ENCODE peak calls at places on chromosomes 11 and 22, in seven cellular contexts. One of them, this sample, is unnamed. For H3K9me3, the result is how much of the 10 kb centered on the place peaks cover.

GRCh38 chr22:42639541-42640241 is 710 bp downstream of the ATP5MGL start:
- DNase-seq in heart left ventricle: no peak
- DNase-seq in thyroid gland: peak
- DNase-seq in esophagus squamous epithelium: no peak
- DNase-seq in prostate gland: no peak
- DNase-seq in HCT116: no peak
- DNase-seq in body of pancreas: no peak
- DNase-seq in this sample: no peak

GRCh38 chr11:61327669-61328071 is 5.2 kb downstream of the DDB1 start:
- DNase-seq in thyroid gland: no peak
- DNase-seq in heart left ventricle: no peak
- DNase-seq in prostate gland: no peak
- DNase-seq in body of pancreas: no peak
- DNase-seq in esophagus squamous epithelium: no peak
- DNase-seq in HCT116: no peak
- DNase-seq in this sample: no peak

GRCh38 chr11:824292-824880 is 3.3 kb upstream of the CRACR2B start:
- DNase-seq in heart left ventricle: no peak
- DNase-seq in HCT116: no peak
- DNase-seq in thyroid gland: no peak
- DNase-seq in prostate gland: no peak
- DNase-seq in esophagus squamous epithelium: no peak
- DNase-seq in body of pancreas: peak
- DNase-seq in this sample: no peak

GRCh38 chr22:36881504-36882245 is 20.9 kb downstream of the NCF4 start:
- DNase-seq in heart left ventricle: no peak
- DNase-seq in esophagus squamous epithelium: no peak
- DNase-seq in thyroid gland: no peak
- DNase-seq in prostate gland: no peak
- DNase-seq in HCT116: no peak
- DNase-seq in body of pancreas: no peak
- DNase-seq in this sample: no peak

GRCh38 chr11:74611369-74611861 is 19.0 kb downstream of the POLD3 start:
- DNase-seq in prostate gland: no peak
- DNase-seq in esophagus squamous epithelium: no peak
- DNase-seq in thyroid gland: no peak
- DNase-seq in heart left ventricle: no peak
- DNase-seq in body of pancreas: no peak
- DNase-seq in HCT116: peak
- DNase-seq in this sample: no peak

GRCh38 chr11:112172362-112172994 is 2.8 kb upstream of the BCO2 start:
- DNase-seq in heart left ventricle: no peak
- DNase-seq in prostate gland: no peak
- DNase-seq in body of pancreas: no peak
- DNase-seq in HCT116: no peak
- DNase-seq in thyroid gland: no peak
- DNase-seq in esophagus squamous epithelium: no peak
- DNase-seq in this sample: no peak

GRCh38 chr11:86486261-86487030 is 111.8 kb downstream of the CCDC81 start:
- DNase-seq in heart left ventricle: no peak
- DNase-seq in prostate gland: no peak
- DNase-seq in thyroid gland: no peak
- DNase-seq in esophagus squamous epithelium: no peak
- DNase-seq in body of pancreas: no peak
- DNase-seq in HCT116: no peak
- DNase-seq in this sample: no peak

GRCh38 chr22:43126506-43127165 is 16.1 kb downstream of the BIK start:
- DNase-seq in thyroid gland: no peak
- DNase-seq in prostate gland: no peak
- DNase-seq in heart left ventricle: no peak
- DNase-seq in esophagus squamous epithelium: no peak
- DNase-seq in body of pancreas: peak
- DNase-seq in HCT116: peak
- DNase-seq in this sample: no peak

GRCh38 chr11:67436459-67437081 is 912 bp downstream of the PTPRCAP start:
- DNase-seq in body of pancreas: no peak
- DNase-seq in esophagus squamous epithelium: no peak
- DNase-seq in HCT116: no peak
- DNase-seq in heart left ventricle: no peak
- DNase-seq in prostate gland: no peak
- DNase-seq in thyroid gland: no peak
- DNase-seq in this sample: no peak

GRCh38 chr11:132626446-132626845 is 905.9 kb downstream of the OPCML start:
- DNase-seq in prostate gland: no peak
- DNase-seq in thyroid gland: no peak
- DNase-seq in esophagus squamous epithelium: no peak
- DNase-seq in heart left ventricle: no peak
- DNase-seq in HCT116: no peak
- DNase-seq in body of pancreas: no peak
- DNase-seq in this sample: no peak

GRCh38 chr11:72041364-72042058 is 38.8 kb downstream of the NUMA1 start:
- DNase-seq in prostate gland: peak
- DNase-seq in body of pancreas: peak
- DNase-seq in esophagus squamous epithelium: no peak
- DNase-seq in heart left ventricle: peak
- DNase-seq in HCT116: peak
- DNase-seq in thyroid gland: peak
- DNase-seq in this sample: peak

GRCh38 chr22:25759825-25760231 is 17.8 kb downstream of the MYO18B start:
- DNase-seq in body of pancreas: peak
- DNase-seq in heart left ventricle: peak
- DNase-seq in esophagus squamous epithelium: no peak
- DNase-seq in HCT116: no peak
- DNase-seq in thyroid gland: no peak
- DNase-seq in prostate gland: no peak
- DNase-seq in this sample: no peak

GRCh38 chr11:96614846-96615245 is 225.0 kb downstream of the JRKL start:
- DNase-seq in body of pancreas: no peak
- DNase-seq in thyroid gland: no peak
- DNase-seq in heart left ventricle: no peak
- DNase-seq in HCT116: no peak
- DNase-seq in esophagus squamous epithelium: no peak
- DNase-seq in prostate gland: no peak
- DNase-seq in this sample: no peak

GRCh38 chr11:70711911-70712185 is 313.5 kb downstream of the CTTN start:
- DNase-seq in HCT116: no peak
- DNase-seq in body of pancreas: no peak
- DNase-seq in prostate gland: no peak
- DNase-seq in heart left ventricle: no peak
- DNase-seq in esophagus squamous epithelium: no peak
- DNase-seq in thyroid gland: no peak
- DNase-seq in this sample: no peak

GRCh38 chr11:65618763-65619162 is 3.2 kb downstream of the PCNX3 start:
- DNase-seq in thyroid gland: no peak
- DNase-seq in heart left ventricle: no peak
- DNase-seq in prostate gland: no peak
- DNase-seq in body of pancreas: no peak
- DNase-seq in HCT116: no peak
- DNase-seq in esophagus squamous epithelium: no peak
- DNase-seq in this sample: no peak

GRCh38 chr11:61023086-61024035 is 51.9 kb downstream of the CD6 start:
- DNase-seq in esophagus squamous epithelium: no peak
- DNase-seq in thyroid gland: no peak
- DNase-seq in body of pancreas: no peak
- DNase-seq in HCT116: no peak
- DNase-seq in prostate gland: no peak
- DNase-seq in heart left ventricle: no peak
- DNase-seq in this sample: no peak

GRCh38 chr11:77096591-77097019 is 6.0 kb upstream of the OMP start:
- DNase-seq in body of pancreas: peak
- DNase-seq in heart left ventricle: no peak
- DNase-seq in thyroid gland: no peak
- DNase-seq in prostate gland: no peak
- DNase-seq in HCT116: no peak
- DNase-seq in esophagus squamous epithelium: no peak
- DNase-seq in this sample: peak

GRCh38 chr11:120912504-120912903 is 111.4 kb upstream of the TBCEL start:
- DNase-seq in body of pancreas: no peak
- DNase-seq in thyroid gland: no peak
- DNase-seq in heart left ventricle: no peak
- DNase-seq in HCT116: peak
- DNase-seq in esophagus squamous epithelium: no peak
- DNase-seq in prostate gland: no peak
- DNase-seq in this sample: no peak

GRCh38 chr22:37884420-37884819 is 21.7 kb upstream of the MICALL1 start:
- DNase-seq in thyroid gland: no peak
- DNase-seq in esophagus squamous epithelium: no peak
- DNase-seq in prostate gland: no peak
- DNase-seq in body of pancreas: no peak
- DNase-seq in heart left ventricle: no peak
- DNase-seq in HCT116: no peak
- DNase-seq in this sample: no peak

GRCh38 chr11:31808268-31808667 is 2.9 kb downstream of the PAX6 start:
- DNase-seq in body of pancreas: no peak
- DNase-seq in esophagus squamous epithelium: no peak
- DNase-seq in heart left ventricle: no peak
- DNase-seq in prostate gland: no peak
- DNase-seq in thyroid gland: no peak
- DNase-seq in HCT116: no peak
- DNase-seq in this sample: no peak

GRCh38 chr11:60378359-60378758 is at the start of gene MS4A7:
- DNase-seq in esophagus squamous epithelium: no peak
- DNase-seq in HCT116: no peak
- DNase-seq in body of pancreas: peak
- DNase-seq in thyroid gland: peak
- DNase-seq in prostate gland: no peak
- DNase-seq in heart left ventricle: peak
- DNase-seq in this sample: no peak

GRCh38 chr22:25396615-25397200 is 167.8 kb upstream of the GRK3 start:
- DNase-seq in HCT116: no peak
- DNase-seq in heart left ventricle: no peak
- DNase-seq in body of pancreas: no peak
- DNase-seq in thyroid gland: no peak
- DNase-seq in prostate gland: no peak
- DNase-seq in esophagus squamous epithelium: no peak
- DNase-seq in this sample: no peak

GRCh38 chr11:64165482-64165841 is 451 bp downstream of the MACROD1 start:
- DNase-seq in esophagus squamous epithelium: no peak
- DNase-seq in thyroid gland: peak
- DNase-seq in HCT116: no peak
- DNase-seq in prostate gland: no peak
- DNase-seq in body of pancreas: peak
- DNase-seq in heart left ventricle: peak
- DNase-seq in this sample: no peak

GRCh38 chr11:117860139-117860538 is 16.3 kb downstream of the FXYD6 start:
- DNase-seq in prostate gland: no peak
- DNase-seq in body of pancreas: no peak
- DNase-seq in heart left ventricle: no peak
- DNase-seq in HCT116: no peak
- DNase-seq in esophagus squamous epithelium: no peak
- DNase-seq in thyroid gland: no peak
- DNase-seq in this sample: peak

GRCh38 chr22:44425356-44425755 is 72.7 kb downstream of the RTL6 start:
- DNase-seq in prostate gland: no peak
- DNase-seq in heart left ventricle: no peak
- DNase-seq in thyroid gland: no peak
- DNase-seq in HCT116: no peak
- DNase-seq in esophagus squamous epithelium: no peak
- DNase-seq in body of pancreas: no peak
- DNase-seq in this sample: no peak

GRCh38 chr11:133955091-133955846 is 1.5 kb downstream of the IGSF9B start:
- DNase-seq in heart left ventricle: peak
- DNase-seq in esophagus squamous epithelium: no peak
- DNase-seq in HCT116: no peak
- DNase-seq in body of pancreas: peak
- DNase-seq in prostate gland: no peak
- DNase-seq in thyroid gland: peak
- DNase-seq in this sample: no peak

GRCh38 chr11:773830-774229 is 3.5 kb downstream of the GATD1 start:
- DNase-seq in thyroid gland: no peak
- DNase-seq in body of pancreas: no peak
- DNase-seq in HCT116: no peak
- DNase-seq in esophagus squamous epithelium: no peak
- DNase-seq in prostate gland: no peak
- DNase-seq in heart left ventricle: no peak
- DNase-seq in this sample: no peak

DNA sequence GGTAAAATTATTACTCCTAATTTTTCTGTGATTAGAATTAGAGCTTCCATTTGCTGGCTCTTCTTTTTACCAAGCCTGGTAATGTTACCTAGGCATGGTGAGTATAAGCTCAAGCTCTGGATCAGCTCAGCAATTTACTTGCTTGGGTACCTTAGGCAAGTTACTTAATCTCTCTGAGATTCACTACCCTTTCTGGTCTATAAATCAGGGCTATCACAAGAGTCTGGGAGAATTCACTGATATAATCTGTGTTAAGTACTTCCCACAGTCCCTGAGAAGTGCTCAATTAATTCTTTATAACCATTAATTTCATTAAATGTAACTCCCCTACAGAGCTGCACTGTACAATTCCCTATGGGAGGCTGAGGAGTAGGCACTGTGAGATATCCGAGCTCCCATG is 44.2 kb downstream of the TMEM123 start:
- DNase-seq in body of pancreas: no peak
- DNase-seq in prostate gland: no peak
- DNase-seq in esophagus squamous epithelium: no peak
- DNase-seq in heart left ventricle: no peak
- DNase-seq in HCT116: no peak
- DNase-seq in thyroid gland: no peak
- DNase-seq in this sample: no peak
- H3K27ac ChIP-seq in body of pancreas: no peak
- H3K27ac ChIP-seq in prostate gland: no peak
- H3K27ac ChIP-seq in esophagus squamous epithelium: no peak
- H3K27ac ChIP-seq in heart left ventricle: no peak
- H3K27ac ChIP-seq in HCT116: no peak
- H3K27ac ChIP-seq in thyroid gland: no peak
- H3K27ac ChIP-seq in this sample: no peak

GRCh38 chr22:28978158-28978557 is 83.5 kb downstream of the C22orf31 start:
- DNase-seq in esophagus squamous epithelium: no peak
- DNase-seq in thyroid gland: no peak
- DNase-seq in body of pancreas: peak
- DNase-seq in HCT116: peak
- DNase-seq in prostate gland: no peak
- DNase-seq in heart left ventricle: peak
- DNase-seq in this sample: no peak
- TF ChIP-seq POLR2A in esophagus squamous epithelium: no peak
- TF ChIP-seq POLR2A in thyroid gland: no peak
- TF ChIP-seq POLR2A in body of pancreas: no peak
- TF ChIP-seq POLR2A in HCT116: no peak
- TF ChIP-seq POLR2A in prostate gland: no peak
- TF ChIP-seq POLR2A in heart left ventricle: no peak
- TF ChIP-seq POLR2A in this sample: no peak

DNA sequence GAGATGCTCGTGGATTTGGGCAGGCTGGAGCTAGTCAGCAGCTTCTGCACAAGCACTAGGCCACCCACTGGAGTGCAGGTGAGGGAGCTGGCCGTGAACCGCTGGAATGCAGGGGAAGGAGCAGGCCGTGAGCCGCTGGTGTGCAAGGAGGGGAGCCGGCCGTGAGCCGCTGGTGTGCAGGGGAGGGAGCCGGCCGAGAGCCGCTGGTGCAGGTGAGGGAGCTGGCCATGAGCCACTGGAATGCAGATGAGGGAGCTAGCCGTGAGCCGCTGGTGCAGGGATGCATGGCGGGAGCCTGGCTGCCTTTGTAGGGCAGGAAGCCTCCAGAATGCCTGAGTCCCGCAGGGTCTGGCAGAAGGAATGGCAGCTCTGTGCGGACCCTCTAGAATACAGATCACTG is 4220.0 kb upstream of the OR11H1 start:
- DNase-seq in HCT116: no peak
- DNase-seq in prostate gland: no peak
- DNase-seq in esophagus squamous epithelium: no peak
- DNase-seq in thyroid gland: no peak
- DNase-seq in heart left ventricle: no peak
- DNase-seq in body of pancreas: no peak
- DNase-seq in this sample: no peak
- H3K9me3 ChIP-seq in HCT116: under half
- H3K9me3 ChIP-seq in prostate gland: under half
- H3K9me3 ChIP-seq in esophagus squamous epithelium: under half
- H3K9me3 ChIP-seq in thyroid gland: under half
- H3K9me3 ChIP-seq in heart left ventricle: under half
- H3K9me3 ChIP-seq in body of pancreas: under half
- H3K9me3 ChIP-seq in this sample: under half

GRCh38 chr11:75982309-75982708 is 167.3 kb downstream of the UVRAG start:
- DNase-seq in prostate gland: no peak
- DNase-seq in thyroid gland: no peak
- DNase-seq in body of pancreas: no peak
- DNase-seq in esophagus squamous epithelium: no peak
- DNase-seq in heart left ventricle: no peak
- DNase-seq in HCT116: no peak
- DNase-seq in this sample: no peak
- H3K27ac ChIP-seq in prostate gland: no peak
- H3K27ac ChIP-seq in thyroid gland: no peak
- H3K27ac ChIP-seq in body of pancreas: no peak
- H3K27ac ChIP-seq in esophagus squamous epithelium: no peak
- H3K27ac ChIP-seq in heart left ventricle: no peak
- H3K27ac ChIP-seq in HCT116: no peak
- H3K27ac ChIP-seq in this sample: no peak